ENCODE peak calls at places on chromosome 5, in seven cellular contexts. K is H1, G is IMR-90, Q is neuronal stem cell, J is mesenchymal stem cell, X is trophoblast cell, Z is H9. O is an unnamed sample. For H3K4me1, the result is how much of the 10 kb centered on the place peaks cover.

GRCh38 chr5:173880306-173880985 is 7.7 kb upstream of the CPEB4 start:
- DNase-seq in K (no peak), G (peak), Q (no peak), J (peak), X (peak), Z (no peak), O (peak)

GRCh38 chr5:124605516-124605915 is 140.9 kb downstream of the ZNF608 start:
- DNase-seq in K (no peak), G (peak), Q (peak), J (peak), X (no peak), Z (no peak), O (no peak)

GRCh38 chr5:80720181-80720580 is 65.4 kb upstream of the DHFR start:
- DNase-seq in K (no peak), G (no peak), Q (no peak), J (no peak), X (no peak), Z (no peak), O (no peak)

GRCh38 chr5:128081111-128081865 is 2.3 kb upstream of the SLC12A2 start:
- DNase-seq in K (no peak), G (no peak), Q (no peak), J (no peak), X (peak), Z (no peak), O (no peak)

GRCh38 chr5:129903466-129904101 is 681 bp upstream of the CHSY3 start:
- DNase-seq in K (peak), G (no peak), Q (no peak), J (no peak), X (no peak), Z (no peak), O (no peak)

GRCh38 chr5:24538345-24538744 is 106.4 kb downstream of the CDH10 start:
- DNase-seq in K (no peak), G (no peak), Q (no peak), J (no peak), X (no peak), Z (no peak), O (no peak)

GRCh38 chr5:172385164-172385563 is 69.2 kb downstream of the SH3PXD2B start:
- DNase-seq in K (no peak), G (no peak), Q (no peak), J (no peak), X (no peak), Z (no peak), O (no peak)

GRCh38 chr5:149809919-149810691 is 80.0 kb downstream of the PPARGC1B start:
- DNase-seq in K (no peak), G (no peak), Q (no peak), J (no peak), X (no peak), Z (no peak), O (peak)

GRCh38 chr5:150376799-150377771 is 19.6 kb downstream of the TCOF1 start:
- DNase-seq in K (no peak), G (peak), Q (no peak), J (peak), X (peak), Z (no peak), O (peak)

GRCh38 chr5:55917402-55918096 is 66.4 kb downstream of the IL31RA start:
- DNase-seq in K (no peak), G (no peak), Q (no peak), J (no peak), X (no peak), Z (no peak), O (no peak)

GRCh38 chr5:55914971-55915370 is 63.8 kb downstream of the IL31RA start:
- DNase-seq in K (peak), G (no peak), Q (no peak), J (no peak), X (no peak), Z (no peak), O (no peak)

GRCh38 chr5:55916986-55917385 is 65.8 kb downstream of the IL31RA start:
- DNase-seq in K (no peak), G (no peak), Q (no peak), J (no peak), X (no peak), Z (no peak), O (no peak)

GRCh38 chr5:55914141-55914413 is 62.9 kb downstream of the IL31RA start:
- DNase-seq in K (peak), G (no peak), Q (no peak), J (no peak), X (no peak), Z (no peak), O (no peak)

DNA sequence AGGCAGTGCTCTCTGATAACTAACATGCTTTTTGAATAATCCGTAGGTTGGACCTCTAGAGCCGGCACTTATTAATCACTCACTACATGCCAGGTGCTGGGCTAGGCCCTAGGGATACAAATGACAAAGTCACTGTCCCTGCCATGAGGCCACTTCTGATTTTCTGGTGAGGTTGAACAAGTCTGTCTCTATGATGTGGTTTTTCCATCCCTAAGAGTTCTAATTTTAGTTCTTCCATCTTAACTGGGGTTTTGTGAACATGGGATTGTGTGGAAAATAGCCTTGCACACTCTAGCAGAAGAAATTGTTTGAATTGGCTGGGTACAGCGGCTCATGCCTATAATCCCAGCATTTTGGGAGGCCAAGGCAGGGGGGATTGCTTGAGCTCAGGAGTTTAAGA is 64.6 kb downstream of the IL31RA start:
- DNase-seq in K (peak), G (no peak), Q (no peak), J (no peak), X (no peak), Z (no peak), O (no peak)
- H3K4me1 ChIP-seq in K (under half), G (under half), Q (under half), J (under half), X (under half), Z (under half), O (under half)

DNA sequence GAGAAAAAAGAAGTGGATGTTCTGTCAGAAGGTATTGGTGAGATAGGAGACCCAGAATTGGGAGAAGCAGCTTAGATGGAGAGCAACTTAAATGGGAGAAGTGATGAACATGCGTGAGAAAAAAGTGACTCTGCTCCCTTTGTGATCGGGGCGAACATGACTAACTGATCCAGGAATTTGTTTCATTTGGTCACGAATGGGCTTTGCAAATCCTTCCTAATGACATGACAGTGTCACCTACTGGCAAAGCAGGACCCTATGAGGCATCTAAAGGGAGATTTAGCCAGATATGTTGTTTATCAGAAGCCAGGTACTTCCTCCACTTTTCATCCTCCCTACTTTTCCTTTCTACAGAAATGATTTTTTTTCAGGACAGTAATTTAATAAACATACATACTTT is 787.4 kb upstream of the RGMB start:
- DNase-seq in K (no peak), G (peak), Q (no peak), J (peak), X (no peak), Z (peak), O (peak)
- H3K9ac ChIP-seq in K (no peak), G (no peak), Q (no peak), J (peak), X (no peak), Z (no peak), O (no peak)

GRCh38 chr5:1335540-1336095 is 9.3 kb downstream of the CLPTM1L start:
- DNase-seq in K (no peak), G (no peak), Q (no peak), J (no peak), X (no peak), Z (no peak), O (no peak)

GRCh38 chr5:1334831-1335539 is 9.9 kb downstream of the CLPTM1L start:
- DNase-seq in K (no peak), G (no peak), Q (no peak), J (no peak), X (no peak), Z (no peak), O (no peak)

GRCh38 chr5:1331861-1332405 is 13.0 kb downstream of the CLPTM1L start:
- DNase-seq in K (no peak), G (no peak), Q (no peak), J (no peak), X (no peak), Z (no peak), O (no peak)

GRCh38 chr5:1332461-1333001 is 12.4 kb downstream of the CLPTM1L start:
- DNase-seq in K (no peak), G (no peak), Q (no peak), J (no peak), X (no peak), Z (no peak), O (peak)

GRCh38 chr5:1333986-1334385 is 10.9 kb downstream of the CLPTM1L start:
- DNase-seq in K (no peak), G (no peak), Q (no peak), J (no peak), X (no peak), Z (no peak), O (no peak)
- H2AK5ac ChIP-seq in K (no peak), G (no peak), Q (no peak), J (no peak), X (no peak), Z (no peak), O (no peak)

GRCh38 chr5:139681466-139681865 is 33.3 kb downstream of the CXXC5 start:
- DNase-seq in K (no peak), G (no peak), Q (no peak), J (no peak), X (no peak), Z (no peak), O (no peak)

GRCh38 chr5:139682016-139682975 is 34.1 kb downstream of the CXXC5 start:
- DNase-seq in K (no peak), G (no peak), Q (no peak), J (no peak), X (no peak), Z (no peak), O (no peak)

GRCh38 chr5:139678751-139679750 is 30.9 kb downstream of the CXXC5 start:
- DNase-seq in K (no peak), G (no peak), Q (no peak), J (no peak), X (no peak), Z (no peak), O (no peak)

GRCh38 chr5:139681112-139681458 is 32.9 kb downstream of the CXXC5 start:
- DNase-seq in K (no peak), G (no peak), Q (no peak), J (no peak), X (no peak), Z (no peak), O (no peak)

GRCh38 chr5:139680368-139681111 is 32.4 kb downstream of the CXXC5 start:
- DNase-seq in K (no peak), G (no peak), Q (no peak), J (no peak), X (no peak), Z (no peak), O (no peak)
- H3K4me1 ChIP-seq in K (under half), G (under half), Q (under half), J (half or more), X (under half), Z (under half), O (under half)